ENCODE peak calls at places on chromosomes 7 and 10, in five cellular contexts. J, C, O, F and D are unnamed samples.

GRCh38 chr10:49749556-49750491 is 12.3 kb downstream of the OGDHL start:
- DNase-seq in J (no peak), C (no peak), F (no peak), O (no peak), D (no peak)

GRCh38 chr10:66586897-66587679 is 338.7 kb upstream of the LRRTM3 start:
- DNase-seq in C (no peak), F (no peak), J (peak; percentile 4), O (no peak), D (no peak)

GRCh38 chr10:112185959-112186358 is 2.4 kb upstream of the GPAM start:
- DNase-seq in J (no peak), O (no peak), F (no peak), C (no peak), D (no peak)

GRCh38 chr7:120554960-120555571 is 282.1 kb downstream of the KCND2 start:
- DNase-seq in J (peak; percentile 67), O (peak; percentile 39), F (no peak), C (peak; percentile 5), D (peak; percentile 71)

GRCh38 chr7:6655636-6656385 is 18.7 kb downstream of the ZNF316 start:
- DNase-seq in C (no peak), O (no peak), F (no peak), J (no peak), D (no peak)

GRCh38 chr10:132613566-132614348 is 76.2 kb downstream of the INPP5A start:
- DNase-seq in C (no peak), F (peak; percentile 7), O (no peak), J (no peak), D (no peak)

GRCh38 chr10:114038819-114039218 is 4.8 kb upstream of the ADRB1 start:
- DNase-seq in F (no peak), O (no peak), J (no peak), C (no peak), D (no peak)

GRCh38 chr10:116944911-116945310 is 60.1 kb downstream of the SHTN1 start:
- DNase-seq in O (no peak), F (no peak), C (no peak), J (no peak), D (no peak)

GRCh38 chr10:36172054-36172531 is 530.0 kb upstream of the FZD8 start:
- DNase-seq in O (no peak), C (no peak), J (peak; percentile 85), F (no peak), D (no peak)

GRCh38 chr7:138460176-138460648 is at the start of gene TRIM24:
- DNase-seq in F (no peak), C (no peak), O (peak; percentile 97), J (no peak), D (peak; percentile 98)

GRCh38 chr10:31064334-31064733 is 32.7 kb upstream of the ZNF438 start:
- DNase-seq in C (no peak), O (no peak), J (peak; percentile 81), F (no peak), D (no peak)

GRCh38 chr10:29409241-29410051 is 120.6 kb downstream of the LYZL1 start:
- DNase-seq in J (peak; percentile 68), C (peak; percentile 62), F (peak; percentile 29), O (no peak), D (peak; percentile 85)